ENCODE peak calls at places on chromosomes 16 and 17, in four cellular contexts. M is heart left ventricle, B is tibial nerve, F is stomach. Z is an unnamed sample.

GRCh38 chr17:63647936-63648335 is 25.7 kb downstream of the MAP3K3 start:
- DNase-seq in F (no peak), B (no peak), M (no peak), Z (no peak)

GRCh38 chr16:50354629-50355456 is 13.9 kb downstream of the BRD7 start:
- DNase-seq in F (no peak), B (no peak), M (no peak), Z (peak; percentile 39)

GRCh38 chr16:81491522-81492188 is 47.0 kb downstream of the CMIP start:
- DNase-seq in M (no peak), B (no peak), F (no peak), Z (no peak)

GRCh38 chr16:87963400-87963799 is 12.2 kb downstream of the BANP start:
- DNase-seq in M (peak; percentile 48), B (no peak), F (no peak), Z (peak; percentile 57)

GRCh38 chr16:82157836-82158235 is 12.2 kb downstream of the MPHOSPH6 start:
- DNase-seq in B (no peak), M (no peak), F (no peak), Z (no peak)

GRCh38 chr17:62840871-62841270 is 32.8 kb upstream of the MARCHF10 start:
- DNase-seq in M (no peak), B (no peak), F (no peak), Z (no peak)

GRCh38 chr16:89365044-89365467 is 125.3 kb downstream of the ANKRD11 start:
- DNase-seq in B (no peak), M (no peak), F (no peak), Z (no peak)

GRCh38 chr16:80114699-80115098 is 426.1 kb upstream of the DYNLRB2 start:
- DNase-seq in B (no peak), M (no peak), F (no peak), Z (no peak)

GRCh38 chr17:13931752-13932477 is 137.4 kb upstream of the COX10 start:
- DNase-seq in F (peak; percentile 39), M (peak; percentile 74), B (peak; percentile 79), Z (no peak)
- H3K27ac ChIP-seq in F (peak overlapping the region; percentile 54), M (peak overlapping the region; percentile 50), B (peak overlapping the region; percentile 74), Z (no peak overlapping the region)

DNA sequence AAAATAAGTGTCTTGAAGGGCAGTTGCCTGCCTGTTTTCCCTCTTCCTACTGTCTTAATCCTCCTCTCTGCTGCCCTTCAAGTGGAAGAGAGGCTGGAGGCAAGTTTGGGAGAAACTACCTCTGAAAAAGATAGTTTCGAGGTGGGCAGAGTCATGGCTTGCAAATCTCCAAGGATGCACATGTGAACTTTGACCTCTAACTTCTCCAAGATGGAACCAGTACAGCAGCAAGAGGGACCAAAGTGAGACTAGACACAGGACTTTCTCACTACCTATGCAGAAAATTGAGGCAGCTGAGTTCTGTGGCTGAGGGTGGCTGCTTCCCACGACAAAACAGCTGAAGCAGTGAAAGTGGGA is 887 bp upstream of the KCNH4 start:
- DNase-seq in B (no peak), M (no peak), F (no peak), Z (no peak)
- H3K4me1 ChIP-seq in B (peaks cover 18% of the 10 kb centered on the region), M (peaks cover 36% of the 10 kb centered on the region), F (peaks cover 39% of the 10 kb centered on the region), Z (peaks cover 22% of the 10 kb centered on the region)

DNA sequence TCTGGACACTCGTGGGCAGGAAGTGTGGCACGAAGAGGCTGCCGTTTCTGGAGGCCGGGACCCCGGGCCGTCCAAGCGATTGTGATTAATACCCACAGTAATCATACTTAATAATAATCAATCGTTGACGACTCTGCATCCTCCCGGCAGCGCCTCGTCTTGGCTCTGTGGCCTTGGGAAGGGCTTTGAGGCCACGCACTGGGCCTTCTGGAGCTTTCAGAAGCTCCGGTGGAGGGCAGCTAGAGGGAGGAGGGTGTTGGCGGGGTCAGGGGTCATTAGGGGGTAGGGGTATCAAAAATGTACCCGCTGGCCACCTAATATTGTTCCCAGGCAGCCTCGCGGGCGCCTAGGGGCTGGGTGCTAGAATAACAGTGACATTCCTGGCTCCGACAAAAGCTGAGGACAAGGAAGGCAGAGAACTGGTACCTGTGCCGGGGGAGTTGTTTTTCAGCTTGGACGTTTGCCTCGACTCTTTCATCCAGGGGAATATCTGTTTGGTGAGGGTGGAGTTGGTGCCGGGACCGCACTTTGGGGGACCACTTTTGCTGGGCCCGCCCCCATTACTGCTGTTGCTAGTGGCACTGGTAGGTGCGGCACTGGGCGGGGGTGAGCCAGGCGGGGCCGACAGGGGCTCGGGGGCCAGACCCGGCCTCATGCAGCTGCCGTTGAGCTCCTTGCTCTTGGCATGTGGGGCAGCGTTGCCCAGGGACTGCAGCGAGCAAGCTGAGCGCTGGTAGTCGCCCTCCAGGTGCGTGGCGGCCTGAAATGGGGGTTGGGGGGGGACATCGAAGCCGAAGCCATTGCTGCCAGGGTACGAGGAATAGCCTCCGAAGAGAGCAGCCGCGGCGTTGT is 6.9 kb upstream of the HOXB2 start:
- DNase-seq in B (no peak), M (no peak), F (no peak), Z (no peak)
- H3K4me3 ChIP-seq in B (no peak overlapping the region), M (no peak overlapping the region), F (peak overlapping the region; percentile 10), Z (no peak overlapping the region)

DNA sequence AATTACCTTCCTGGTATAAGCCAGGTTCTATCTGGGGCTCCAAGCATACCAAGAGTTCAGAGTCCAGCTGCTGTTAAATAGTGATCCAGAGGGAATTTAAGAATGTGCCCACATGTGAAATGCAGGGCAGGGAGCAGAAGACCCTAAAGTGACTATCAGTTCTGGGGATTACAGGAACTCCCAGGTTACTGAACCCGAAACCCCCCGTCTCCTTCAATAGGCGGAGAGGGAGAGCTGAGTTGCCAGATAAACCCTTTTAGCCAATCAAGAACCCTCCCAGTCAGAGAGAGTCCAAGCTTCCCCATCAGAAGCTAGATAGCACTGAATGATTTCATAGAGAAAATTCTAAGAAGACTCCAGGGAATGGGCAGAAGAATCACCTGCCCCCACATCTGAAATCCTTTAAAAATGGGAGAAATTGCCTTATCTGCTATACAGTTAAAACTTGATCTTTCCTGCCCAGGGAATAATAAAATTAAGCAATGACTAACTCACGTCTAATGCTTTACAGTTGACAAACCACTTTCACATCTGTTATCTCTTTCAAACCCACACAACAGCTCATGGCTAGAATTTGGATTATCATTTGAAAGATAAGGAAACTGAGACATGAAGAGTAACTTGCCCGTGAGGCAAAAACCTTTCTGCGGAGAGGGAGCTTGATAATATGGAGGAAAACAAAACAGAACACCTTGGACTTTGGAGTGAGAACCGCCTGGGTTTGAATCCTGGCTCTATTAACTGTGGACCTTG is 10.2 kb downstream of the NOG start:
- DNase-seq in B (no peak), F (no peak), M (no peak), Z (no peak)
- H3K27ac ChIP-seq in B (no peak overlapping the region), F (no peak overlapping the region), M (no peak overlapping the region), Z (peak overlapping the region; percentile 88)

GRCh38 chr17:81808778-81809555 is 5.0 kb downstream of the GCGR start:
- DNase-seq in M (no peak), F (no peak), B (no peak), Z (no peak)
- H3K4me1 ChIP-seq in M (peaks cover 6% of the 10 kb centered on the region), F (peaks cover 24% of the 10 kb centered on the region), B (no peaks in the 10 kb centered on the region), Z (no peaks in the 10 kb centered on the region)

GRCh38 chr17:44602970-44603369 is 45.7 kb downstream of the FZD2 start:
- DNase-seq in B (no peak), M (no peak), F (no peak), Z (no peak)

GRCh38 chr17:44606658-44607057 is 49.4 kb downstream of the FZD2 start:
- DNase-seq in M (no peak), F (no peak), B (no peak), Z (no peak)

GRCh38 chr17:44602390-44602789 is 45.1 kb downstream of the FZD2 start:
- DNase-seq in B (no peak), M (no peak), F (peak; percentile 41), Z (no peak)

GRCh38 chr17:44605116-44605505 is 47.8 kb downstream of the FZD2 start:
- DNase-seq in M (no peak), B (no peak), F (no peak), Z (no peak)

DNA sequence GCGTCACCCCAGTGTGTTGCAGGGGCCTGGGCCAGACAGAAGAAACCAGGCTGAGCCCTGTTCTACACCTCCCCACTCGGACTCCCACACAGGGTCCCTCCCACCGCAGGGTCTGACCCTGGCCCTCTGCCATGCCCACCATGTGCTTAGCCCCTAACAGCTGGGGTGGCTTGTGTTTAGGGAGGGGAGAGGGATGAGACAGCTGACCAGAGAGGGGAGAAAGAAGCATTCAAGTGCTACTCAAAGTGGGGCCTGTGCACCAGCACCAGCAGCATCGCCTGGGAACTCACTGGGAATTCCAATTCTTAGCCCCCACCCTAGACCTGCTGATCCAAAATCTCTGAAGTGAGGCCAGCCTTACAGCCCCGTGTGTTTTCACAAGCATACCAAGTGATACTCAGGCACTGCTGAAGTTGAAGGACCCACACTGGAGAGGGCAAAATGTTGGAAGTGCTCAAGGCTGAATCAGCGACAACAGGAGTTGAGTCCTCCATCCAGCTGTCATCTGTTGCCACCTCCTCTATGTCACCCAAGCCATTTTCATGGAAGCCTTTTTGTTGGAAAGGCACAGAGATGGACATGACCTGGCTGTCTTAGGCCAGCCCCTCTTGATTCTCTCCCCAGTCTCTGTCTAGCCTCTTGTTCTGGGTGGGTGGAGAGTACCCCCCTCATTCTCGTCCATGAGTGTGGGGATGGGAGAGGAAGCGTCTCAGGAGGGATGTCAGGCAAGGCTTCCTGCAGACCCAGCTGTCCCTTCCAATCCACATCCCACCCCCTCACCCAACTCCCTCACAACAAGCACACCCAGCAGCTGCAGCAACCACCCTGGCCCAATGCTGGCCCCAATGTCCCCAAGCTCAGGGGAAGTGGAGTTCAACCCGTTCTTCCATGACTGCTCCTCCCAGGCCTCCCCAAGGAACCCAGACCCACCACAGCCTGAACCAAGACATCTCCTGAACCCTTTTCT is 47.1 kb downstream of the FZD2 start:
- DNase-seq in M (no peak), F (no peak), B (no peak), Z (no peak)
- H3K4me3 ChIP-seq in M (no peak overlapping the region), F (no peak overlapping the region), B (no peak overlapping the region), Z (no peak overlapping the region)

GRCh38 chr17:38687291-38687690 is 12.5 kb upstream of the EPOP start:
- DNase-seq in M (no peak), F (no peak), B (no peak), Z (no peak)
- H3K27ac ChIP-seq in M (no peak overlapping the region), F (no peak overlapping the region), B (no peak overlapping the region), Z (no peak overlapping the region)

DNA sequence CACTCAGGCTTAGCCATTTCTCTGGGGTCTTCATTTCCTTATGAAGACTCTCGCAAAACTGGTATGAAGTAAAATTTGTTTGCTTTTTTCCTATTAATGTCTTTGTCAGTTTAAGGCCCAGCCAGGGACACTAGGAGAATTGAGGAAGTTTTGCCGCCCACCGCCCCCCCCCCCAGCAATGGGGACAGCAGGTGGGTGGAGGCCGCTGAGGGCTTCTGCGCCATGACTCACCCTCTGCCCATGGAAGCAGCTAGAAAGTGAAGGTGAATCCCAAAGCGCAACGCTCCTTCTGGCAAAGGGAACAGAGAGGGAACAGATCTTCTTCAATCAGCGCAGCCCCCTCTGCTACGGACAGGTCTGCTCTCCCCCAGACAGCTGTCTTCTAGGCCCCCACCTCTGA is 49.7 kb downstream of the MARF1 start:
- DNase-seq in B (no peak), F (no peak), M (peak; percentile 16), Z (no peak)
- H3K4me1 ChIP-seq in B (no peaks in the 10 kb centered on the region), F (peaks cover 10% of the 10 kb centered on the region), M (peaks cover 22% of the 10 kb centered on the region), Z (peaks cover 24% of the 10 kb centered on the region)

GRCh38 chr16:28543072-28543471 is 4.3 kb upstream of the NUPR1 start:
- DNase-seq in F (peak; percentile 69), M (no peak), B (no peak), Z (no peak)
- H3K4me3 ChIP-seq in F (no peak overlapping the region), M (no peak overlapping the region), B (no peak overlapping the region), Z (no peak overlapping the region)